ENCODE peak calls at places on chromosome 7, in seven cellular contexts. C is CD4-positive, alpha-beta T cell; M is HepG2; D is HCT116; L is esophagus muscularis mucosa; H is CD4-positive, CD25-positive, alpha-beta regulatory T cell; N is heart left ventricle. F is an unnamed sample.

GRCh38 chr7:89687266-89687665 is 467.0 kb upstream of the STEAP1 start:
- DNase-seq in C (no peak), M (no peak), D (no peak), L (no peak), H (no peak), N (no peak), F (no peak)

GRCh38 chr7:143900230-143900766 is 1.7 kb downstream of the TCAF1 start:
- DNase-seq in C (no peak), M (peak; percentile 95), D (no peak), L (no peak), H (no peak), N (no peak), F (no peak)

GRCh38 chr7:20408467-20408826 is 77.7 kb downstream of the ITGB8 start:
- DNase-seq in C (no peak), M (no peak), D (no peak), L (no peak), H (no peak), N (peak; percentile 14), F (no peak)

GRCh38 chr7:147245274-147245673 is 1128.7 kb downstream of the CNTNAP2 start:
- DNase-seq in C (no peak), M (peak; percentile 9), D (no peak), L (no peak), H (peak; percentile 20), N (peak; percentile 8), F (no peak)

GRCh38 chr7:100435401-100436304 is 644 bp downstream of the PPP1R35 start:
- DNase-seq in C (peak; percentile 49), M (no peak), D (no peak), L (no peak), H (peak; percentile 76), N (peak; percentile 38), F (peak; percentile 33)

GRCh38 chr7:155918720-155919399 is 106.6 kb upstream of the SHH start:
- DNase-seq in C (no peak), M (peak; percentile 66), D (peak; percentile 60), L (no peak), H (no peak), N (no peak), F (no peak)

GRCh38 chr7:105581066-105581811 is at the start of gene EFCAB10:
- DNase-seq in C (peak; percentile 26), M (peak; percentile 75), D (peak; percentile 56), L (no peak), H (peak; percentile 57), N (peak; percentile 25), F (no peak)

GRCh38 chr7:36309716-36310115 is 79.9 kb upstream of the ANLN start:
- DNase-seq in C (no peak), M (no peak), D (no peak), L (no peak), H (no peak), N (no peak), F (no peak)

GRCh38 chr7:140206963-140207362 is 30.2 kb upstream of the KDM7A start:
- DNase-seq in C (no peak), M (no peak), D (no peak), L (no peak), H (peak; percentile 36), N (no peak), F (no peak)

GRCh38 chr7:121235221-121235620 is 93.6 kb upstream of the WNT16 start:
- DNase-seq in C (no peak), M (no peak), D (no peak), L (no peak), H (no peak), N (no peak), F (no peak)

GRCh38 chr7:2041496-2042367 is 191.0 kb downstream of the MAD1L1 start:
- DNase-seq in C (no peak), M (no peak), D (no peak), L (no peak), H (no peak), N (no peak), F (no peak)

GRCh38 chr7:108193593-108194498 is 63.7 kb upstream of the LAMB4 start:
- DNase-seq in C (no peak), M (no peak), D (no peak), L (no peak), H (no peak), N (no peak), F (no peak)

GRCh38 chr7:128215739-128216138 is 25.3 kb upstream of the LEP start:
- DNase-seq in C (no peak), M (no peak), D (no peak), L (no peak), H (no peak), N (no peak), F (no peak)

GRCh38 chr7:121519548-121520521 is 123.7 kb upstream of the FAM3C start:
- DNase-seq in C (no peak), M (no peak), D (no peak), L (no peak), H (no peak), N (peak; percentile 37), F (no peak)

GRCh38 chr7:24981544-24981951 is 1.6 kb upstream of the OSBPL3 start:
- DNase-seq in C (peak; percentile 18), M (no peak), D (no peak), L (no peak), H (peak; percentile 40), N (peak; percentile 30), F (peak; percentile 32)

GRCh38 chr7:555551-556160 is 36.0 kb upstream of the PDGFA start:
- DNase-seq in C (no peak), M (no peak), D (no peak), L (no peak), H (no peak), N (no peak), F (no peak)

GRCh38 chr7:39714447-39715091 is 91.2 kb downstream of the RALA start:
- DNase-seq in C (no peak), M (no peak), D (no peak), L (no peak), H (no peak), N (no peak), F (no peak)

GRCh38 chr7:39709029-39709428 is 85.7 kb downstream of the RALA start:
- DNase-seq in C (no peak), M (no peak), D (no peak), L (no peak), H (no peak), N (no peak), F (no peak)

GRCh38 chr7:39709768-39710291 is 86.5 kb downstream of the RALA start:
- DNase-seq in C (no peak), M (no peak), D (no peak), L (no peak), H (no peak), N (peak; percentile 26), F (no peak)

GRCh38 chr7:39712746-39713145 is 89.4 kb downstream of the RALA start:
- DNase-seq in C (no peak), M (no peak), D (no peak), L (no peak), H (no peak), N (no peak), F (no peak)
- H3K9me3 ChIP-seq in C (peaks cover 28% of the 10 kb centered on the region), M (peaks cover 20% of the 10 kb centered on the region), D (peaks cover 5% of the 10 kb centered on the region), L (no peaks in the 10 kb centered on the region), H (peaks cover 35% of the 10 kb centered on the region), N (peaks cover 13% of the 10 kb centered on the region), F (peaks cover 3% of the 10 kb centered on the region)

GRCh38 chr7:88027724-88028123 is 93.7 kb downstream of the ADAM22 start:
- DNase-seq in C (no peak), M (no peak), D (no peak), L (no peak), H (no peak), N (no peak), F (no peak)
- H3K9me3 ChIP-seq in C (peaks cover 29% of the 10 kb centered on the region), M (peaks cover 24% of the 10 kb centered on the region), D (peaks cover 13% of the 10 kb centered on the region), L (no peaks in the 10 kb centered on the region), H (peaks cover 17% of the 10 kb centered on the region), N (peaks cover 20% of the 10 kb centered on the region), F (no peaks in the 10 kb centered on the region)

GRCh38 chr7:64101126-64101942 is 56.1 kb downstream of the ZNF727 start:
- DNase-seq in C (no peak), M (no peak), D (no peak), L (no peak), H (no peak), N (no peak), F (no peak)
- H3K9me3 ChIP-seq in C (peaks cover 6% of the 10 kb centered on the region), M (peaks cover 23% of the 10 kb centered on the region), D (peaks cover 6% of the 10 kb centered on the region), L (no peaks in the 10 kb centered on the region), H (peaks cover 31% of the 10 kb centered on the region), N (no peaks in the 10 kb centered on the region), F (no peaks in the 10 kb centered on the region)

GRCh38 chr7:159240962-159241361 is 96.3 kb upstream of the VIPR2 start:
- DNase-seq in C (no peak), M (no peak), D (no peak), L (no peak), H (no peak), N (no peak), F (no peak)

GRCh38 chr7:159237022-159237421 is 92.4 kb upstream of the VIPR2 start:
- DNase-seq in C (no peak), M (no peak), D (no peak), L (peak; percentile 75), H (no peak), N (no peak), F (no peak)

GRCh38 chr7:159239028-159239427 is 94.4 kb upstream of the VIPR2 start:
- DNase-seq in C (no peak), M (no peak), D (no peak), L (no peak), H (no peak), N (no peak), F (no peak)
- H3K9me3 ChIP-seq in C (no peaks in the 10 kb centered on the region), M (no peaks in the 10 kb centered on the region), D (no peaks in the 10 kb centered on the region), L (no peaks in the 10 kb centered on the region), H (no peaks in the 10 kb centered on the region), N (no peaks in the 10 kb centered on the region), F (no peaks in the 10 kb centered on the region)

DNA sequence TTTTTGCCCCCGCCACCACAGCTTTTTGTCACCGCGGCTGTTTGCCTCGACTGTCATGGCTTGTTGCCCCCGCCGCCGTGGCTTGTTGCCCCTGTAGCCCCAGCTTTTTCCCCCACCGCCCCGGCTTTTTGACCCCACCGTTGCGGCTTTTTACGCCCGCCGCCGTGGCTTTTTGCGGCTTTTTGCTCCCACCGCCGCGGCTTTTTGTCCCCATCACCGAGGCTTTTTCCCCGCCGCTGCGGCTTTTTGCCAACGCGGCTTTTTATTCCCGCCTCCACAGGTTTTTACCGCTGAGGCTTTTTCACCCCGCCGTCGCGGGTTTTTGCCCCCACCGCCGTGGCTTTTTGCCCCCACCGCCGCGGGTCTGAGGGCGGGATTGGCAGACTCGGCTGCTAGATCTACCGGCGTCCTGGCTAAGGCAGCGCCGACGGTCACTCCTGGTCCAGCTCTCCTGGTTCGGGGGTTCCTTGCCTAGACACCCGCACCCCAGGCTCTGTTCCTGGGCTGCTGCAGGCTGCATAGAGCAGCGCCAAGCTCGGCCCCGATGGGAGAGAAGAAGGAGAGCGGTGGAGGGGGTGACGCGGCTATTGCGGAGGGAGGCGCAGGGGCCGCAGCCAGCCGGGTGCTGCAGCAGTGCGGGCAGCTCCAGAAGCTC is 637.7 kb downstream of the ZNF716 start:
- DNase-seq in C (no peak), M (no peak), D (no peak), L (no peak), H (no peak), N (no peak), F (no peak)
- H3K9me3 ChIP-seq in C (no peaks in the 10 kb centered on the region), M (peaks cover 47% of the 10 kb centered on the region), D (no peaks in the 10 kb centered on the region), L (no peaks in the 10 kb centered on the region), H (peaks cover 15% of the 10 kb centered on the region), N (no peaks in the 10 kb centered on the region), F (no peaks in the 10 kb centered on the region)

GRCh38 chr7:157553256-157553655 is 216.5 kb downstream of the DNAJB6 start:
- DNase-seq in C (no peak), M (no peak), D (no peak), L (no peak), H (no peak), N (no peak), F (no peak)
- H3K9me3 ChIP-seq in C (no peaks in the 10 kb centered on the region), M (no peaks in the 10 kb centered on the region), D (no peaks in the 10 kb centered on the region), L (no peaks in the 10 kb centered on the region), H (no peaks in the 10 kb centered on the region), N (no peaks in the 10 kb centered on the region), F (no peaks in the 10 kb centered on the region)

GRCh38 chr7:158005531-158005930 is 582.1 kb downstream of the PTPRN2 start:
- DNase-seq in C (no peak), M (no peak), D (no peak), L (no peak), H (no peak), N (no peak), F (no peak)
- H3K9me3 ChIP-seq in C (no peaks in the 10 kb centered on the region), M (no peaks in the 10 kb centered on the region), D (no peaks in the 10 kb centered on the region), L (no peaks in the 10 kb centered on the region), H (no peaks in the 10 kb centered on the region), N (no peaks in the 10 kb centered on the region), F (no peaks in the 10 kb centered on the region)